ENCODE peak calls at places on chromosome 1, in nine cellular contexts. One of them, this sample, is unnamed.

GRCh38 chr1:34066921-34067603 is 98.0 kb downstream of the CSMD2 start:
- DNase-seq in lower lobe of right lung: no peak
- DNase-seq in transverse colon: no peak
- DNase-seq in brain microvascular endothelial cell: no peak
- DNase-seq in body of pancreas: no peak
- DNase-seq in IMR-90: peak
- DNase-seq in AG04450: peak
- DNase-seq in fibroblast of pulmonary artery: peak
- DNase-seq in stomach: no peak
- DNase-seq in this sample: no peak

GRCh38 chr1:155126494-155127104 is 1.1 kb upstream of the EFNA1 start:
- DNase-seq in brain microvascular endothelial cell: peak
- DNase-seq in IMR-90: peak
- DNase-seq in body of pancreas: peak
- DNase-seq in AG04450: no peak
- DNase-seq in lower lobe of right lung: peak
- DNase-seq in stomach: peak
- DNase-seq in fibroblast of pulmonary artery: no peak
- DNase-seq in transverse colon: peak
- DNase-seq in this sample: peak

GRCh38 chr1:202165942-202166843 is 5.8 kb upstream of the PTPN7 start:
- DNase-seq in body of pancreas: no peak
- DNase-seq in brain microvascular endothelial cell: no peak
- DNase-seq in fibroblast of pulmonary artery: no peak
- DNase-seq in lower lobe of right lung: no peak
- DNase-seq in transverse colon: no peak
- DNase-seq in AG04450: no peak
- DNase-seq in IMR-90: peak
- DNase-seq in stomach: no peak
- DNase-seq in this sample: no peak

GRCh38 chr1:231265379-231265778 is 24.4 kb downstream of the GNPAT start:
- DNase-seq in lower lobe of right lung: no peak
- DNase-seq in body of pancreas: no peak
- DNase-seq in stomach: no peak
- DNase-seq in fibroblast of pulmonary artery: no peak
- DNase-seq in brain microvascular endothelial cell: no peak
- DNase-seq in IMR-90: no peak
- DNase-seq in transverse colon: no peak
- DNase-seq in AG04450: no peak
- DNase-seq in this sample: no peak

GRCh38 chr1:20349561-20349960 is 58.9 kb downstream of the VWA5B1 start:
- DNase-seq in transverse colon: no peak
- DNase-seq in lower lobe of right lung: no peak
- DNase-seq in brain microvascular endothelial cell: no peak
- DNase-seq in AG04450: no peak
- DNase-seq in body of pancreas: no peak
- DNase-seq in fibroblast of pulmonary artery: no peak
- DNase-seq in stomach: no peak
- DNase-seq in IMR-90: no peak
- DNase-seq in this sample: no peak

GRCh38 chr1:151443846-151444790 is 15.2 kb downstream of the POGZ start:
- DNase-seq in lower lobe of right lung: no peak
- DNase-seq in body of pancreas: peak
- DNase-seq in stomach: peak
- DNase-seq in IMR-90: peak
- DNase-seq in transverse colon: peak
- DNase-seq in brain microvascular endothelial cell: peak
- DNase-seq in fibroblast of pulmonary artery: peak
- DNase-seq in AG04450: peak
- DNase-seq in this sample: peak

GRCh38 chr1:27525296-27526271 is 35.6 kb upstream of the WASF2 start:
- DNase-seq in lower lobe of right lung: peak
- DNase-seq in fibroblast of pulmonary artery: peak
- DNase-seq in brain microvascular endothelial cell: no peak
- DNase-seq in AG04450: no peak
- DNase-seq in body of pancreas: peak
- DNase-seq in transverse colon: peak
- DNase-seq in IMR-90: peak
- DNase-seq in stomach: no peak
- DNase-seq in this sample: peak

GRCh38 chr1:38046333-38046883 is at the start of gene POU3F1:
- DNase-seq in lower lobe of right lung: no peak
- DNase-seq in body of pancreas: no peak
- DNase-seq in AG04450: no peak
- DNase-seq in transverse colon: no peak
- DNase-seq in fibroblast of pulmonary artery: no peak
- DNase-seq in brain microvascular endothelial cell: no peak
- DNase-seq in IMR-90: no peak
- DNase-seq in stomach: no peak
- DNase-seq in this sample: no peak

GRCh38 chr1:92481598-92482403 is 4.9 kb downstream of the GFI1 start:
- DNase-seq in fibroblast of pulmonary artery: no peak
- DNase-seq in transverse colon: no peak
- DNase-seq in lower lobe of right lung: peak
- DNase-seq in stomach: no peak
- DNase-seq in brain microvascular endothelial cell: no peak
- DNase-seq in AG04450: no peak
- DNase-seq in IMR-90: no peak
- DNase-seq in body of pancreas: no peak
- DNase-seq in this sample: no peak

GRCh38 chr1:21175324-21175669 is 1.4 kb downstream of the EIF4G3 start:
- DNase-seq in brain microvascular endothelial cell: peak
- DNase-seq in stomach: peak
- DNase-seq in IMR-90: peak
- DNase-seq in transverse colon: peak
- DNase-seq in AG04450: no peak
- DNase-seq in fibroblast of pulmonary artery: peak
- DNase-seq in body of pancreas: peak
- DNase-seq in lower lobe of right lung: peak
- DNase-seq in this sample: peak

GRCh38 chr1:46637444-46638083 is 21.0 kb upstream of the MOB3C start:
- DNase-seq in IMR-90: no peak
- DNase-seq in AG04450: no peak
- DNase-seq in transverse colon: no peak
- DNase-seq in body of pancreas: no peak
- DNase-seq in brain microvascular endothelial cell: no peak
- DNase-seq in stomach: no peak
- DNase-seq in lower lobe of right lung: no peak
- DNase-seq in fibroblast of pulmonary artery: no peak
- DNase-seq in this sample: no peak
- H3K4me3 ChIP-seq in IMR-90: no peak
- H3K4me3 ChIP-seq in AG04450: no peak
- H3K4me3 ChIP-seq in transverse colon: no peak
- H3K4me3 ChIP-seq in body of pancreas: no peak
- H3K4me3 ChIP-seq in brain microvascular endothelial cell: no peak
- H3K4me3 ChIP-seq in stomach: no peak
- H3K4me3 ChIP-seq in lower lobe of right lung: no peak
- H3K4me3 ChIP-seq in fibroblast of pulmonary artery: no peak
- H3K4me3 ChIP-seq in this sample: no peak

GRCh38 chr1:180231506-180232420 is 1.7 kb downstream of the LHX4 start:
- DNase-seq in AG04450: no peak
- DNase-seq in lower lobe of right lung: no peak
- DNase-seq in stomach: no peak
- DNase-seq in IMR-90: peak
- DNase-seq in brain microvascular endothelial cell: no peak
- DNase-seq in fibroblast of pulmonary artery: peak
- DNase-seq in body of pancreas: no peak
- DNase-seq in transverse colon: no peak
- DNase-seq in this sample: peak

GRCh38 chr1:180229483-180230415 is at the start of gene LHX4:
- DNase-seq in AG04450: no peak
- DNase-seq in IMR-90: no peak
- DNase-seq in fibroblast of pulmonary artery: peak
- DNase-seq in transverse colon: no peak
- DNase-seq in lower lobe of right lung: no peak
- DNase-seq in brain microvascular endothelial cell: no peak
- DNase-seq in stomach: no peak
- DNase-seq in body of pancreas: no peak
- DNase-seq in this sample: no peak

GRCh38 chr1:180230416-180230790 is 339 bp downstream of the LHX4 start:
- DNase-seq in lower lobe of right lung: no peak
- DNase-seq in brain microvascular endothelial cell: no peak
- DNase-seq in fibroblast of pulmonary artery: no peak
- DNase-seq in AG04450: no peak
- DNase-seq in transverse colon: no peak
- DNase-seq in stomach: no peak
- DNase-seq in IMR-90: no peak
- DNase-seq in body of pancreas: no peak
- DNase-seq in this sample: no peak

GRCh38 chr1:180232521-180233043 is 2.5 kb downstream of the LHX4 start:
- DNase-seq in transverse colon: no peak
- DNase-seq in fibroblast of pulmonary artery: no peak
- DNase-seq in body of pancreas: no peak
- DNase-seq in lower lobe of right lung: no peak
- DNase-seq in IMR-90: no peak
- DNase-seq in stomach: no peak
- DNase-seq in brain microvascular endothelial cell: no peak
- DNase-seq in AG04450: no peak
- DNase-seq in this sample: no peak

GRCh38 chr1:180230791-180231505 is 884 bp downstream of the LHX4 start:
- DNase-seq in fibroblast of pulmonary artery: peak
- DNase-seq in brain microvascular endothelial cell: no peak
- DNase-seq in body of pancreas: no peak
- DNase-seq in AG04450: no peak
- DNase-seq in transverse colon: no peak
- DNase-seq in lower lobe of right lung: no peak
- DNase-seq in IMR-90: peak
- DNase-seq in stomach: no peak
- DNase-seq in this sample: peak
- TF ChIP-seq CTCF in fibroblast of pulmonary artery: no peak
- TF ChIP-seq CTCF in brain microvascular endothelial cell: no peak
- TF ChIP-seq CTCF in body of pancreas: no peak
- TF ChIP-seq CTCF in AG04450: no peak
- TF ChIP-seq CTCF in transverse colon: no peak
- TF ChIP-seq CTCF in lower lobe of right lung: no peak
- TF ChIP-seq CTCF in IMR-90: no peak
- TF ChIP-seq CTCF in stomach: no peak
- TF ChIP-seq CTCF in this sample: no peak

DNA sequence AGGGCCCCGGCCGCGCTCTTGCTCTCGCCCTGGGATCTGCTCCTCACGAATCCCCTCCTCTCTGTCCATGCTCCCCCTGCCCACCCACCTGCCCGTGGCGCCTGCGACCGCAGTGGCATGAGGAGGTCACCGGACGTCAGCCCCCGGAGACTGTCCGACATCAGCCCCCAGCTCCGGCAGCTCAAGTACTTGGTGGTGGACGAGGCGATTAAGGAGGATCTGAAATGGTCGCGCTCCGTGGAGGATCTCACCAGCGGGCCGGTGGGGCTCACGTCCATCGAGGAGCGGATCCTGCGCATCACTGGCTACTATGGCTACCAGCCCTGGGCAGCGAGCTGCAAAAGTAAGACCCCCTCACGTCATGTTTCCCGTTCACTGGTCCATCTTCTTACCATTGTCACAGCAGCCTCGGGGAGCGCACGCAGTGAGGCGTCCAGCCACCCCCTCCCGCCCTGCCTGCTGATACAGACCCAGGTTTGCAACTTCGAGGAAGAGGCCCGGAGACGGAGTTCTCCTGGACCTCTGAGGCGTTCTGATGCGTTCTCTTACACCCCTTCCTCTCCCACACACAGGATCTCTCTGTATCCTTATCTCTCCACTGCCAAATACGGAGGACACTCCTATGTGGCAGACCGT is 1.1 kb downstream of the SLC35F3 start:
- DNase-seq in body of pancreas: no peak
- DNase-seq in brain microvascular endothelial cell: no peak
- DNase-seq in transverse colon: no peak
- DNase-seq in stomach: no peak
- DNase-seq in IMR-90: no peak
- DNase-seq in AG04450: no peak
- DNase-seq in fibroblast of pulmonary artery: no peak
- DNase-seq in lower lobe of right lung: no peak
- DNase-seq in this sample: no peak
- H3K4me3 ChIP-seq in body of pancreas: no peak
- H3K4me3 ChIP-seq in brain microvascular endothelial cell: peak
- H3K4me3 ChIP-seq in transverse colon: no peak
- H3K4me3 ChIP-seq in stomach: peak
- H3K4me3 ChIP-seq in IMR-90: no peak
- H3K4me3 ChIP-seq in AG04450: no peak
- H3K4me3 ChIP-seq in fibroblast of pulmonary artery: no peak
- H3K4me3 ChIP-seq in lower lobe of right lung: peak
- H3K4me3 ChIP-seq in this sample: no peak

GRCh38 chr1:47951545-47952235 is 45.5 kb downstream of the TRABD2B start:
- DNase-seq in body of pancreas: no peak
- DNase-seq in stomach: no peak
- DNase-seq in IMR-90: no peak
- DNase-seq in fibroblast of pulmonary artery: no peak
- DNase-seq in AG04450: no peak
- DNase-seq in lower lobe of right lung: no peak
- DNase-seq in transverse colon: no peak
- DNase-seq in brain microvascular endothelial cell: no peak
- DNase-seq in this sample: no peak
- TF ChIP-seq CTCF in body of pancreas: no peak
- TF ChIP-seq CTCF in stomach: no peak
- TF ChIP-seq CTCF in IMR-90: no peak
- TF ChIP-seq CTCF in fibroblast of pulmonary artery: no peak
- TF ChIP-seq CTCF in AG04450: no peak
- TF ChIP-seq CTCF in lower lobe of right lung: no peak
- TF ChIP-seq CTCF in transverse colon: no peak
- TF ChIP-seq CTCF in brain microvascular endothelial cell: peak
- TF ChIP-seq CTCF in this sample: peak

GRCh38 chr1:108661030-108661609 is at the start of gene HENMT1:
- DNase-seq in AG04450: no peak
- DNase-seq in brain microvascular endothelial cell: peak
- DNase-seq in body of pancreas: peak
- DNase-seq in lower lobe of right lung: peak
- DNase-seq in stomach: peak
- DNase-seq in fibroblast of pulmonary artery: peak
- DNase-seq in IMR-90: peak
- DNase-seq in transverse colon: peak
- DNase-seq in this sample: peak
- H3K4me3 ChIP-seq in AG04450: peak
- H3K4me3 ChIP-seq in brain microvascular endothelial cell: peak
- H3K4me3 ChIP-seq in body of pancreas: peak
- H3K4me3 ChIP-seq in lower lobe of right lung: peak
- H3K4me3 ChIP-seq in stomach: peak
- H3K4me3 ChIP-seq in fibroblast of pulmonary artery: peak
- H3K4me3 ChIP-seq in IMR-90: peak
- H3K4me3 ChIP-seq in transverse colon: peak
- H3K4me3 ChIP-seq in this sample: peak

GRCh38 chr1:245493029-245493428 is 338.2 kb downstream of the KIF26B start:
- DNase-seq in lower lobe of right lung: no peak
- DNase-seq in transverse colon: no peak
- DNase-seq in AG04450: no peak
- DNase-seq in fibroblast of pulmonary artery: no peak
- DNase-seq in stomach: no peak
- DNase-seq in brain microvascular endothelial cell: no peak
- DNase-seq in body of pancreas: no peak
- DNase-seq in IMR-90: no peak
- DNase-seq in this sample: peak
- TF ChIP-seq CTCF in lower lobe of right lung: no peak
- TF ChIP-seq CTCF in transverse colon: no peak
- TF ChIP-seq CTCF in AG04450: peak
- TF ChIP-seq CTCF in fibroblast of pulmonary artery: peak
- TF ChIP-seq CTCF in stomach: no peak
- TF ChIP-seq CTCF in brain microvascular endothelial cell: peak
- TF ChIP-seq CTCF in body of pancreas: no peak
- TF ChIP-seq CTCF in IMR-90: peak
- TF ChIP-seq CTCF in this sample: peak

GRCh38 chr1:7199077-7199779 is 414.0 kb downstream of the CAMTA1 start:
- DNase-seq in brain microvascular endothelial cell: no peak
- DNase-seq in fibroblast of pulmonary artery: no peak
- DNase-seq in transverse colon: no peak
- DNase-seq in lower lobe of right lung: no peak
- DNase-seq in stomach: no peak
- DNase-seq in IMR-90: no peak
- DNase-seq in AG04450: no peak
- DNase-seq in body of pancreas: no peak
- DNase-seq in this sample: peak
- H3K4me3 ChIP-seq in brain microvascular endothelial cell: no peak
- H3K4me3 ChIP-seq in fibroblast of pulmonary artery: no peak
- H3K4me3 ChIP-seq in transverse colon: no peak
- H3K4me3 ChIP-seq in lower lobe of right lung: no peak
- H3K4me3 ChIP-seq in stomach: no peak
- H3K4me3 ChIP-seq in IMR-90: no peak
- H3K4me3 ChIP-seq in AG04450: no peak
- H3K4me3 ChIP-seq in body of pancreas: no peak
- H3K4me3 ChIP-seq in this sample: no peak

This sample was measured in choroid plexus epithelial cell.